ENCODE peak calls at places on chromosomes 11 and 22, in eight cellular contexts. E is esophagus squamous epithelium, X is right lobe of liver, V is HFF-Myc, H is GM23338, D is breast epithelium, P is ovary, I is dorsolateral prefrontal cortex. R is an unnamed sample.

GRCh38 chr11:112289588-112290461 is 29.2 kb upstream of the PLET1 start:
- DNase-seq in E (no peak), X (peak), V (no peak), H (peak), D (peak), P (peak), I (peak), R (no peak)

GRCh38 chr11:575324-575995 is 810 bp upstream of the PHRF1 start:
- DNase-seq in E (no peak), X (no peak), V (no peak), H (peak), D (no peak), P (no peak), I (peak), R (no peak)

GRCh38 chr11:26946209-26946828 is 47.6 kb upstream of the FIBIN start:
- DNase-seq in E (no peak), X (no peak), V (no peak), H (no peak), D (no peak), P (no peak), I (no peak), R (no peak)

GRCh38 chr22:48761546-48761945 is 1066.1 kb downstream of the BRD1 start:
- DNase-seq in E (no peak), X (no peak), V (no peak), H (no peak), D (peak), P (no peak), I (peak), R (no peak)

GRCh38 chr22:50146440-50147228 is 23.9 kb upstream of the PANX2 start:
- DNase-seq in E (no peak), X (peak), V (no peak), H (no peak), D (no peak), P (peak), I (peak), R (peak)

GRCh38 chr22:19109198-19110063 is 12.8 kb downstream of the DGCR2 start:
- DNase-seq in E (no peak), X (no peak), V (no peak), H (no peak), D (no peak), P (peak), I (no peak), R (peak)

GRCh38 chr22:44809456-44809855 is 57.1 kb downstream of the ARHGAP8 start:
- DNase-seq in E (no peak), X (no peak), V (no peak), H (no peak), D (no peak), P (no peak), I (no peak), R (no peak)

GRCh38 chr11:77129841-77130756 is 2.1 kb downstream of the MYO7A start:
- DNase-seq in E (no peak), X (no peak), V (no peak), H (no peak), D (no peak), P (no peak), I (no peak), R (no peak)

GRCh38 chr11:31246451-31247165 is 122.9 kb downstream of the DCDC1 start:
- DNase-seq in E (no peak), X (no peak), V (no peak), H (no peak), D (no peak), P (no peak), I (no peak), R (no peak)

GRCh38 chr11:86671386-86672006 is 920 bp downstream of the ME3 start:
- DNase-seq in E (no peak), X (peak), V (no peak), H (peak), D (peak), P (peak), I (peak), R (no peak)

GRCh38 chr11:117180020-117180419 is 1.5 kb downstream of the SIDT2 start:
- DNase-seq in E (no peak), X (peak), V (no peak), H (no peak), D (no peak), P (no peak), I (no peak), R (no peak)

GRCh38 chr11:18106688-18107087 is 806 bp upstream of the SAAL1 start:
- DNase-seq in E (no peak), X (no peak), V (peak), H (no peak), D (no peak), P (no peak), I (no peak), R (no peak)

GRCh38 chr11:118653684-118654390 is 25.6 kb downstream of the TREH start:
- DNase-seq in E (no peak), X (no peak), V (no peak), H (no peak), D (no peak), P (no peak), I (no peak), R (no peak)

GRCh38 chr11:63843042-63843441 is 4.1 kb downstream of the MARK2 start:
- DNase-seq in E (no peak), X (no peak), V (no peak), H (no peak), D (no peak), P (no peak), I (no peak), R (no peak)

GRCh38 chr11:79059171-79059570 is 381.7 kb downstream of the TENM4 start:
- DNase-seq in E (no peak), X (no peak), V (no peak), H (no peak), D (no peak), P (no peak), I (no peak), R (no peak)

GRCh38 chr11:79060534-79060933 is 380.3 kb downstream of the TENM4 start:
- DNase-seq in E (no peak), X (no peak), V (no peak), H (no peak), D (no peak), P (no peak), I (no peak), R (no peak)

GRCh38 chr11:79062814-79063762 is 377.7 kb downstream of the TENM4 start:
- DNase-seq in E (no peak), X (no peak), V (no peak), H (peak), D (no peak), P (no peak), I (no peak), R (no peak)

GRCh38 chr11:79055866-79056632 is 384.8 kb downstream of the TENM4 start:
- DNase-seq in E (no peak), X (no peak), V (peak), H (peak), D (no peak), P (peak), I (no peak), R (peak)

GRCh38 chr11:79060081-79060480 is 380.7 kb downstream of the TENM4 start:
- DNase-seq in E (no peak), X (no peak), V (no peak), H (no peak), D (no peak), P (no peak), I (no peak), R (no peak)
- H3K4me3 ChIP-seq in E (no peak), X (no peak), V (no peak), H (no peak), D (no peak), P (no peak), I (no peak), R (no peak)

GRCh38 chr22:43002198-43002577 is 12.8 kb downstream of the PACSIN2 start:
- DNase-seq in E (no peak), X (no peak), V (no peak), H (peak), D (no peak), P (no peak), I (no peak), R (peak)

GRCh38 chr22:43004362-43005035 is 10.4 kb downstream of the PACSIN2 start:
- DNase-seq in E (no peak), X (peak), V (no peak), H (no peak), D (no peak), P (no peak), I (peak), R (peak)

GRCh38 chr22:43000441-43001175 is 14.3 kb downstream of the PACSIN2 start:
- DNase-seq in E (no peak), X (no peak), V (no peak), H (no peak), D (no peak), P (no peak), I (no peak), R (no peak)

GRCh38 chr22:43005106-43005505 is 9.8 kb downstream of the PACSIN2 start:
- DNase-seq in E (no peak), X (no peak), V (no peak), H (no peak), D (no peak), P (no peak), I (no peak), R (no peak)

DNA sequence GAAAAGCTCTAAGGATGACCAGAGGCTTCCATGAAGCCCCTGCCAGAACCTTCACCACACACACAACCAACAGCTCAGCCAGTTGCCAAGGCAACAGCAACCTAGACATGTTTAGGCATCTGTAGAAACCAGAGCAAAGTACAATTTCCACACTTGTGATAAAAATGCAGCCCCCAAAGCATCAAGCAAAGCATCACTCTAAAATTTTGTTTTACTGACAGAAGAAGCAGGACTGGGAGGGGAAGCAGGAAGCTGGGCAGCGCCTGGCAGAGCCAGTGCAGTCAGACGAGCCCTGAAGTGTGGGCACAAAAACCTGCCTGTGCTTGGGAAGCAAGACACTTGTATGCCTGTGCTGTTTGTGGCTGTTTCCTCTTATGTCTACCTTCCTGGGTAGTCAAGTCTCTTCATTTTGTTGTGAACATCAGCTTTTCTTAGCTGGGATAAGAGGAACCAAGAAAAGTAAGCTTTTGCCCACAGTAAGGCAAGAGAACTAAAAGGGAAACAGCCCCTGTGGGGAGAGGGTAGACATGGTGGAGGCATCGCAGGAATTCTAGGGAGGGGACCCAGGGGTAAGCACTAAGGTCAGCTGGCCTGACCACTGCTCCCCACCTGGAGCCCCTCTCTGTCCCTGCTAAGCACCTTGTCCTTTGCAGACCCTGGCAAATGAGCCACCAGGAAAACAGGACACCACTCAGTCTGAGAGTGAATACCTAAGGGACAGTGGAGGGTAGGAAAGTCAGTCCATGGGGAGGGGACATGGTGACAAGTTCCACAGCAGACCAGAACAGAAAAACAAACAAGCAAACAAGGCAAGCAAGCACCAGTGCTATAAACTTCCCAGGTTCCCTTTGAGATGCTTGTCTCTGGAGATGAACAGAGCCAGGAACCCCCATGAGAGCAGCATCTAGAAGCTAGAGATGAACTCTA is 13.4 kb downstream of the PACSIN2 start:
- DNase-seq in E (no peak), X (no peak), V (no peak), H (no peak), D (no peak), P (no peak), I (peak), R (no peak)
- H3K4me3 ChIP-seq in E (no peak), X (no peak), V (peak), H (no peak), D (no peak), P (no peak), I (no peak), R (peak)

GRCh38 chr11:35141538-35141937 is 2.6 kb downstream of the CD44 start:
- DNase-seq in E (no peak), X (peak), V (no peak), H (no peak), D (no peak), P (no peak), I (no peak), R (no peak)
- H3K4me3 ChIP-seq in E (peak), X (no peak), V (peak), H (no peak), D (peak), P (peak), I (no peak), R (peak)

DNA sequence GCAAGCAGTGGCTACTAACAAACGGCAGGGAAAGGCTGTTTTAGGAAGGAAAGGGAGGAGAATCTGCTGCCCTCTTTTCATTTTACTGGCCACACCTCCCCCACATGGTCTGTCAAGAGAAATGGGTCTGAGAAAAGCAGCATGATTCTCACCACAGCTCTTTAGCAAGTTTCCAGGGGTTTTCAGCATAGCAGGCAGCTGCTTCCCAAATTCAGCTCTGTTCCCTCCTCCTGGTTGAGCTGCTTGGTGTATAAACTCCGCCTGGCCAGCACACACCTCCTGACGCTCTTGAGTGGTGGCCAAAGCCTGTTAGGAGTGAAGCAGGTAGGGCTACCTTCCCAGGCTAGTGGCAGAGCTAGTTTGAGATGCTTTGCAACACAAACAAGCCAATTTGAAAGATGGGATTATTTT is 438.5 kb upstream of the CCDC90B start:
- DNase-seq in E (no peak), X (peak), V (no peak), H (peak), D (peak), P (peak), I (peak), R (no peak)
- H3K4me3 ChIP-seq in E (peak), X (peak), V (no peak), H (peak), D (peak), P (peak), I (peak), R (no peak)

DNA sequence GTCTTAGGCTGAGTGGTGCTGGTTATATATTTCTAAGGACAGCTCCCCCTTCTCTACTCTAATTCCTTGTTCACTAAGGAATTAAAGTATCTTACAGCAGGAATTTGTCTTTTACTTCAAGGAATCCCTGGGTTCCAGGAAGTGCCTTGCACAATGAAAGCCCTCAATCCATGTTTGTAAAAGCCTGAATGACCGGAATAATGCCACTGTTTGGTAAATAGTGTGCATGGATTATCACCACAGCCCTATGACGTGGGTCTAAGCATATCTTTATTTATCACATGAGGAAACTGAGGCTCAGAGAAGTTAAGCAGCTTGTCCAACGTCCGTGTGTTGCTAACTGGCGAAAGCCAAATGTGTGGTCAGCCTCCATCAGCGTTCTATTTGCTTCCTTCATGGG is 135.7 kb upstream of the NAV2 start:
- DNase-seq in E (no peak), X (no peak), V (no peak), H (no peak), D (no peak), P (no peak), I (no peak), R (no peak)
- H3K4me3 ChIP-seq in E (no peak), X (no peak), V (no peak), H (no peak), D (no peak), P (no peak), I (no peak), R (no peak)

DNA sequence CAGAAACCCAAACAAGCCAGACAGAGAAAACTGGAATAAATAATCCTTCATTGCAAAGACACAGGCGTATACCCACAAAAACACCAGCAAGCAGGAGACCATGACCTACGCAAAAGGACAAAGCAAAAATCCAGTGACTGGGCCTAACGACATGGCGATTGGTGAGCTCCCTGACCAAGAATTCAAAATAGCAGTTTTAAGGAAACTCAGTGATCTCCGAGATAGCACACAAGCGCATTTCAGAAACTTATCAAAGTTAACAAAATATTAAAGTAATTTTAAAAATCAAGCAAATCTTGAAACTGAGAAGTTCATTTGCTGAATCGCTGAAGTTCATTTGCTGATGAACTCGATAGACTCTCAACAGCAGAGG is 27.6 kb downstream of the DBX1 start:
- DNase-seq in E (no peak), X (no peak), V (no peak), H (no peak), D (no peak), P (no peak), I (no peak), R (no peak)
- H3K4me3 ChIP-seq in E (peak), X (no peak), V (peak), H (peak), D (peak), P (peak), I (peak), R (no peak)